ENCODE peak calls at places on chromosomes 3 and 15, in five cellular contexts. J is RWPE1; I is NCI-H1092 treated with DMSO at 0.1 percent for 48 hours; T is stimulated activated effector memory CD8-positive, alpha-beta T cell treated with anti-CD3 and anti-CD28 coated beads, Interleukin-12 subunit alpha, Interleukin-12 subunit beta, amount 100 ng/mL, for 72 hours; L is T-cell. Q is an unnamed sample.

GRCh38 chr3:20141841-20142240 is 44.2 kb downstream of the SGO1 start:
- DNase-seq in L (no peak), T (no peak), I (peak; percentile 74), J (no peak), Q (peak; percentile 97)

GRCh38 chr3:51620543-51620942 is 50.5 kb upstream of the TEX264 start:
- DNase-seq in I (no peak), T (no peak), L (no peak), J (no peak), Q (no peak)

GRCh38 chr3:126959144-126959920 is 23.6 kb upstream of the PLXNA1 start:
- DNase-seq in L (no peak), J (no peak), T (no peak), I (no peak), Q (no peak)

GRCh38 chr3:108623504-108623903 is 34.0 kb downstream of the DZIP3 start:
- DNase-seq in I (no peak), L (no peak), J (no peak), T (no peak), Q (peak; percentile 14)

GRCh38 chr15:82900511-82900910 is 52.0 kb downstream of the HOMER2 start:
- DNase-seq in T (no peak), I (no peak), J (no peak), L (no peak), Q (no peak)

GRCh38 chr15:66646308-66646707 is 55.7 kb upstream of the SMAD6 start:
- DNase-seq in T (no peak), L (no peak), J (no peak), I (no peak), Q (no peak)

GRCh38 chr3:36765104-36765503 is 751 bp upstream of the DCLK3 start:
- DNase-seq in J (no peak), L (no peak), I (no peak), T (no peak), Q (no peak)

GRCh38 chr3:98733055-98733777 is 29.9 kb upstream of the ST3GAL6 start:
- DNase-seq in I (no peak), T (no peak), L (no peak), J (peak; percentile 16), Q (peak; percentile 47)

GRCh38 chr15:74616020-74616939 is 644 bp downstream of the CLK3 start:
- DNase-seq in T (peak; percentile 29), L (peak; percentile 75), J (peak; percentile 59), I (no peak), Q (no peak)

Q was measured in cerebellar cortex.